ENCODE peak calls at places on chromosomes 16 and 17, in four cellular contexts. O is HFFc6, N is epithelial cell of esophagus, E is breast epithelium. U is an unnamed sample.

GRCh38 chr16:72657791-72658190 is 390.1 kb downstream of the ZFHX3 start:
- DNase-seq in O (no peak), N (no peak), E (no peak), U (peak)

GRCh38 chr17:48593126-48593829 is at the start of gene HOXB5:
- DNase-seq in O (no peak), N (no peak), E (no peak), U (no peak)

GRCh38 chr17:60355663-60356594 is 36.0 kb downstream of the USP32 start:
- DNase-seq in O (no peak), N (no peak), E (no peak), U (no peak)

GRCh38 chr17:57032343-57032742 is 52.7 kb upstream of the AKAP1 start:
- DNase-seq in O (no peak), N (no peak), E (no peak), U (no peak)

GRCh38 chr17:74485841-74486240 is 19.4 kb downstream of the CD300A start:
- DNase-seq in O (no peak), N (no peak), E (no peak), U (peak)

GRCh38 chr17:49216953-49217650 is 6.6 kb downstream of the ABI3 start:
- DNase-seq in O (no peak), N (no peak), E (no peak), U (no peak)

GRCh38 chr16:85963746-85964370 is 64.9 kb downstream of the IRF8 start:
- DNase-seq in O (no peak), N (no peak), E (no peak), U (no peak)

GRCh38 chr17:3546521-3546920 is 11.1 kb downstream of the TRPV3 start:
- DNase-seq in O (no peak), N (no peak), E (no peak), U (no peak)

GRCh38 chr17:42709561-42709960 is 27.2 kb downstream of the CNTNAP1 start:
- DNase-seq in O (no peak), N (no peak), E (no peak), U (no peak)

GRCh38 chr17:8224891-8225812 is 14.8 kb upstream of the AURKB start:
- DNase-seq in O (no peak), N (no peak), E (no peak), U (no peak)

GRCh38 chr17:8222380-8222629 is 11.9 kb upstream of the AURKB start:
- DNase-seq in O (no peak), N (no peak), E (no peak), U (no peak)

GRCh38 chr17:8221663-8222379 is 11.4 kb upstream of the AURKB start:
- DNase-seq in O (peak), N (peak), E (peak), U (peak)

GRCh38 chr17:8222630-8223355 is 12.4 kb upstream of the AURKB start:
- DNase-seq in O (peak), N (peak), E (peak), U (peak)

GRCh38 chr17:8223356-8224063 is 13.1 kb upstream of the AURKB start:
- DNase-seq in O (peak), N (peak), E (peak), U (peak)
- TF ChIP-seq CTCF in O (peak), N (no peak), E (no peak), U (peak)

GRCh38 chr17:19317359-19318095 is 45.0 kb downstream of the B9D1 start:
- DNase-seq in O (no peak), N (no peak), E (no peak), U (peak)
- TF ChIP-seq CTCF in O (peak), N (peak), E (no peak), U (peak)

DNA sequence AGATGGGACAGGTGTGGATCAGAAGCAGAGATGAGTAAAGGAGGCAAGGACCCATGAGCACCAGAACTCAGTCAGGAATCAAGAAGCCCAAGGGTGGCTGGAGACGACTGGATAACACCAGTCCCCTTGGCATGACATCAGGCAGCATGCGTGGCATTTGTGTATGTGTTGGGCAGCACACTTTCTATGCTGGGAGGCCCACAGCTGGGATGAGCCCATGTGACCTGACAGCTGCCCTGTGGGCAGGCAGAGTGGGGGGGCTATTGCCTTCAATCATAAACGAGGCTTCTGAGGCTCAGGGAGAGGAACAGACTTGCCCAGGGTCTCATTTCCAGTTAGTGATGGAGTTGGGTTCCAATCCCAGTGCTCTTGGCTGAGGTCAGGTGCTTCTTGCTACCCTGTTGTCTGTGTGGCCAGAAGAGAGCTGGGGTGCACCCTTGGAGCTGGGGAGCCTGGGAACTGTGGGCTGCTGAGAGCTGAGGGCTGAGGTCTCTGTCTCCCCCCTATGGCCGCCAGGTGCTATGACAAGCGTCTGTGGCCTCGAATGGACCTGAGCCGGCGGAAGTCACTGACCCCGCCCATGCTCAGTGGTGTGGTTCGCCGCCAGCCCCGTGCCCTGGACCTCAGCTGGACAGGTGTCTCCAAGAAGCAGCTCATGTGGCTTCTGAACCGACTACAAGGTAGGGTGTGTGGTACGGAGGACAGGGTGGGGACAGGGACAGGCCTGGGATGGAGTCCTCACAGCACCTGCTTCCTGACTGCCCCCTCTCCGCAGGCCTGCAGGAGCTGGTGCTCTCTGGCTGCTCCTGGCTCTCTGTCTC is 7.1 kb upstream of the ORAI3 start:
- DNase-seq in O (peak), N (peak), E (peak), U (peak)
- TF ChIP-seq CTCF in O (peak), N (peak), E (peak), U (peak)

DNA sequence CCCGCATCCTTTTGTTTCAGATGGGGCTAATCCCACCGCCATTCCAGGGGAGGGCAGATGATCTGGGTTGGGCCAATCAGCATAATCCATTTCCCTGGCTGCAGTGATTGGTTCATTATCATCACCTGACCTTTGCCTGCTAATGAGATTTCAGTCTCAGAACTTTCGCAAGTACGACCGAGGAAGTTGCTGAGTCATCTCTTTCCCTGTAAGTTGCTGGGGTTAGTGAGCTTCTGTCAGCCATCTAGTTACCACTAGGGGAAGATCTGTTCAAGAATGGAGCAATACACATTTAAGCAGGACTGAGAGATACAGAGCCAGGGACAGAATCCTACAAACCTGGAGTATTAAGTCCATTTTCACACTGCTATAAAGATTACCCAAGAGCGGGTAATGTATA is 65.3 kb upstream of the NUDT7 start:
- DNase-seq in O (no peak), N (no peak), E (no peak), U (no peak)
- TF ChIP-seq CTCF in O (no peak), N (no peak), E (no peak), U (no peak)